ENCODE peak calls at places on chromosomes 12 and 14, in ten cellular contexts. One of them, this sample, is unnamed.

GRCh38 chr12:102454808-102455760 is 25.3 kb downstream of the IGF1 start:
- DNase-seq in endothelial cell: no peak
- DNase-seq in mammary epithelial cell: no peak
- DNase-seq in transverse colon: peak; percentile 19
- DNase-seq in left ventricle myocardium inferior: no peak
- DNase-seq in heart right ventricle: no peak
- DNase-seq in retinal pigment epithelial cell: peak; percentile 58
- DNase-seq in fibroblast of mammary gland: peak; percentile 63
- DNase-seq in epithelial cell of esophagus: no peak
- DNase-seq in WTC11: no peak
- DNase-seq in this sample: no peak

GRCh38 chr14:73795974-73796373 is 55.7 kb upstream of the PTGR2 start:
- DNase-seq in WTC11: no peak
- DNase-seq in transverse colon: peak; percentile 92
- DNase-seq in heart right ventricle: no peak
- DNase-seq in epithelial cell of esophagus: peak; percentile 72
- DNase-seq in left ventricle myocardium inferior: no peak
- DNase-seq in retinal pigment epithelial cell: no peak
- DNase-seq in endothelial cell: no peak
- DNase-seq in mammary epithelial cell: peak; percentile 81
- DNase-seq in fibroblast of mammary gland: peak; percentile 54
- DNase-seq in this sample: no peak

GRCh38 chr12:50579757-50580267 is 75.0 kb downstream of the DIP2B start:
- DNase-seq in transverse colon: no peak
- DNase-seq in WTC11: no peak
- DNase-seq in retinal pigment epithelial cell: no peak
- DNase-seq in heart right ventricle: no peak
- DNase-seq in epithelial cell of esophagus: peak; percentile 77
- DNase-seq in mammary epithelial cell: peak; percentile 82
- DNase-seq in left ventricle myocardium inferior: no peak
- DNase-seq in endothelial cell: no peak
- DNase-seq in fibroblast of mammary gland: peak; percentile 74
- DNase-seq in this sample: no peak

GRCh38 chr12:100959481-100959880 is 164.9 kb downstream of the ANO4 start:
- DNase-seq in left ventricle myocardium inferior: no peak
- DNase-seq in epithelial cell of esophagus: peak; percentile 62
- DNase-seq in endothelial cell: no peak
- DNase-seq in retinal pigment epithelial cell: no peak
- DNase-seq in transverse colon: no peak
- DNase-seq in mammary epithelial cell: peak; percentile 31
- DNase-seq in fibroblast of mammary gland: peak; percentile 78
- DNase-seq in heart right ventricle: no peak
- DNase-seq in WTC11: no peak
- DNase-seq in this sample: no peak

GRCh38 chr12:124162151-124163110 is 132.5 kb upstream of the RFLNA start:
- DNase-seq in fibroblast of mammary gland: peak; percentile 10
- DNase-seq in retinal pigment epithelial cell: no peak
- DNase-seq in mammary epithelial cell: peak; percentile 19
- DNase-seq in endothelial cell: no peak
- DNase-seq in left ventricle myocardium inferior: no peak
- DNase-seq in WTC11: no peak
- DNase-seq in epithelial cell of esophagus: peak; percentile 49
- DNase-seq in transverse colon: peak; percentile 60
- DNase-seq in heart right ventricle: no peak
- DNase-seq in this sample: no peak

GRCh38 chr14:67168110-67168441 is 21.2 kb upstream of the GARIN2 start:
- DNase-seq in mammary epithelial cell: no peak
- DNase-seq in endothelial cell: no peak
- DNase-seq in WTC11: no peak
- DNase-seq in fibroblast of mammary gland: no peak
- DNase-seq in left ventricle myocardium inferior: no peak
- DNase-seq in transverse colon: no peak
- DNase-seq in epithelial cell of esophagus: no peak
- DNase-seq in retinal pigment epithelial cell: no peak
- DNase-seq in heart right ventricle: no peak
- DNase-seq in this sample: no peak

GRCh38 chr12:124404162-124404561 is 109.3 kb downstream of the RFLNA start:
- DNase-seq in heart right ventricle: no peak
- DNase-seq in epithelial cell of esophagus: no peak
- DNase-seq in WTC11: no peak
- DNase-seq in transverse colon: no peak
- DNase-seq in mammary epithelial cell: no peak
- DNase-seq in left ventricle myocardium inferior: no peak
- DNase-seq in fibroblast of mammary gland: no peak
- DNase-seq in endothelial cell: no peak
- DNase-seq in retinal pigment epithelial cell: no peak
- DNase-seq in this sample: no peak

GRCh38 chr14:66066991-66067788 is 419.0 kb upstream of the CCDC196 start:
- DNase-seq in endothelial cell: no peak
- DNase-seq in mammary epithelial cell: no peak
- DNase-seq in WTC11: no peak
- DNase-seq in transverse colon: no peak
- DNase-seq in heart right ventricle: no peak
- DNase-seq in epithelial cell of esophagus: no peak
- DNase-seq in retinal pigment epithelial cell: no peak
- DNase-seq in fibroblast of mammary gland: peak; percentile 34
- DNase-seq in left ventricle myocardium inferior: no peak
- DNase-seq in this sample: no peak

GRCh38 chr14:94449930-94450329 is 2.7 kb downstream of the SERPINA11 start:
- DNase-seq in mammary epithelial cell: no peak
- DNase-seq in heart right ventricle: no peak
- DNase-seq in retinal pigment epithelial cell: no peak
- DNase-seq in WTC11: no peak
- DNase-seq in left ventricle myocardium inferior: no peak
- DNase-seq in fibroblast of mammary gland: no peak
- DNase-seq in transverse colon: no peak
- DNase-seq in endothelial cell: no peak
- DNase-seq in epithelial cell of esophagus: no peak
- DNase-seq in this sample: no peak

GRCh38 chr14:91996951-91997371 is 42.9 kb downstream of the TRIP11 start:
- DNase-seq in retinal pigment epithelial cell: peak; percentile 41
- DNase-seq in heart right ventricle: no peak
- DNase-seq in epithelial cell of esophagus: peak; percentile 62
- DNase-seq in left ventricle myocardium inferior: no peak
- DNase-seq in transverse colon: no peak
- DNase-seq in fibroblast of mammary gland: peak; percentile 96
- DNase-seq in endothelial cell: peak; percentile 5
- DNase-seq in WTC11: no peak
- DNase-seq in mammary epithelial cell: peak; percentile 83
- DNase-seq in this sample: no peak

GRCh38 chr14:99426265-99426664 is 54.4 kb downstream of the SETD3 start:
- DNase-seq in epithelial cell of esophagus: no peak
- DNase-seq in mammary epithelial cell: no peak
- DNase-seq in fibroblast of mammary gland: no peak
- DNase-seq in WTC11: no peak
- DNase-seq in left ventricle myocardium inferior: no peak
- DNase-seq in endothelial cell: no peak
- DNase-seq in heart right ventricle: no peak
- DNase-seq in transverse colon: no peak
- DNase-seq in retinal pigment epithelial cell: no peak
- DNase-seq in this sample: no peak

GRCh38 chr12:44851586-44851985 is 24.5 kb downstream of the NELL2 start:
- DNase-seq in left ventricle myocardium inferior: no peak
- DNase-seq in heart right ventricle: no peak
- DNase-seq in endothelial cell: no peak
- DNase-seq in retinal pigment epithelial cell: no peak
- DNase-seq in WTC11: no peak
- DNase-seq in transverse colon: no peak
- DNase-seq in fibroblast of mammary gland: no peak
- DNase-seq in mammary epithelial cell: no peak
- DNase-seq in epithelial cell of esophagus: no peak
- DNase-seq in this sample: no peak

GRCh38 chr14:102833991-102834390 is 56.7 kb downstream of the TRAF3 start:
- DNase-seq in fibroblast of mammary gland: no peak
- DNase-seq in WTC11: no peak
- DNase-seq in endothelial cell: no peak
- DNase-seq in epithelial cell of esophagus: no peak
- DNase-seq in transverse colon: no peak
- DNase-seq in mammary epithelial cell: no peak
- DNase-seq in left ventricle myocardium inferior: no peak
- DNase-seq in heart right ventricle: no peak
- DNase-seq in retinal pigment epithelial cell: no peak
- DNase-seq in this sample: no peak

GRCh38 chr14:64960762-64961276 is 11.3 kb downstream of the RAB15 start:
- DNase-seq in WTC11: peak; percentile 66
- DNase-seq in left ventricle myocardium inferior: no peak
- DNase-seq in retinal pigment epithelial cell: no peak
- DNase-seq in transverse colon: no peak
- DNase-seq in mammary epithelial cell: no peak
- DNase-seq in fibroblast of mammary gland: no peak
- DNase-seq in endothelial cell: peak; percentile 38
- DNase-seq in heart right ventricle: no peak
- DNase-seq in epithelial cell of esophagus: no peak
- DNase-seq in this sample: no peak

GRCh38 chr14:24432259-24433131 is 2.7 kb downstream of the KHNYN start:
- DNase-seq in left ventricle myocardium inferior: no peak
- DNase-seq in retinal pigment epithelial cell: no peak
- DNase-seq in transverse colon: no peak
- DNase-seq in epithelial cell of esophagus: no peak
- DNase-seq in fibroblast of mammary gland: no peak
- DNase-seq in mammary epithelial cell: peak; percentile 19
- DNase-seq in WTC11: no peak
- DNase-seq in heart right ventricle: no peak
- DNase-seq in endothelial cell: no peak
- DNase-seq in this sample: no peak

GRCh38 chr14:55908071-55908470 is 210.1 kb upstream of the PELI2 start:
- DNase-seq in fibroblast of mammary gland: no peak
- DNase-seq in mammary epithelial cell: no peak
- DNase-seq in left ventricle myocardium inferior: no peak
- DNase-seq in epithelial cell of esophagus: no peak
- DNase-seq in endothelial cell: no peak
- DNase-seq in retinal pigment epithelial cell: no peak
- DNase-seq in WTC11: no peak
- DNase-seq in heart right ventricle: no peak
- DNase-seq in transverse colon: no peak
- DNase-seq in this sample: no peak

GRCh38 chr12:19970116-19970515 is 398.2 kb upstream of the PDE3A start:
- DNase-seq in heart right ventricle: no peak
- DNase-seq in transverse colon: no peak
- DNase-seq in mammary epithelial cell: peak; percentile 1
- DNase-seq in retinal pigment epithelial cell: no peak
- DNase-seq in fibroblast of mammary gland: peak; percentile 92
- DNase-seq in left ventricle myocardium inferior: no peak
- DNase-seq in WTC11: no peak
- DNase-seq in epithelial cell of esophagus: no peak
- DNase-seq in endothelial cell: no peak
- DNase-seq in this sample: no peak
- TF ChIP-seq CTCF in heart right ventricle: no peak
- TF ChIP-seq CTCF in transverse colon: no peak
- TF ChIP-seq CTCF in mammary epithelial cell: no peak
- TF ChIP-seq CTCF in retinal pigment epithelial cell: no peak
- TF ChIP-seq CTCF in fibroblast of mammary gland: no peak
- TF ChIP-seq CTCF in left ventricle myocardium inferior: no peak
- TF ChIP-seq CTCF in WTC11: no peak
- TF ChIP-seq CTCF in epithelial cell of esophagus: no peak
- TF ChIP-seq CTCF in endothelial cell: no peak
- TF ChIP-seq CTCF in this sample: no peak

GRCh38 chr12:14814082-14814481 is at the start of gene SMCO3:
- DNase-seq in mammary epithelial cell: no peak
- DNase-seq in endothelial cell: no peak
- DNase-seq in heart right ventricle: no peak
- DNase-seq in epithelial cell of esophagus: no peak
- DNase-seq in retinal pigment epithelial cell: no peak
- DNase-seq in fibroblast of mammary gland: no peak
- DNase-seq in transverse colon: no peak
- DNase-seq in WTC11: no peak
- DNase-seq in left ventricle myocardium inferior: no peak
- DNase-seq in this sample: no peak

GRCh38 chr12:14811486-14811885 is 2.5 kb downstream of the SMCO3 start:
- DNase-seq in left ventricle myocardium inferior: no peak
- DNase-seq in retinal pigment epithelial cell: no peak
- DNase-seq in mammary epithelial cell: no peak
- DNase-seq in endothelial cell: no peak
- DNase-seq in fibroblast of mammary gland: no peak
- DNase-seq in WTC11: no peak
- DNase-seq in transverse colon: no peak
- DNase-seq in heart right ventricle: no peak
- DNase-seq in epithelial cell of esophagus: no peak
- DNase-seq in this sample: no peak

GRCh38 chr12:14810167-14810952 is 3.6 kb downstream of the SMCO3 start:
- DNase-seq in mammary epithelial cell: no peak
- DNase-seq in fibroblast of mammary gland: no peak
- DNase-seq in endothelial cell: no peak
- DNase-seq in WTC11: no peak
- DNase-seq in heart right ventricle: no peak
- DNase-seq in left ventricle myocardium inferior: no peak
- DNase-seq in transverse colon: no peak
- DNase-seq in retinal pigment epithelial cell: no peak
- DNase-seq in epithelial cell of esophagus: no peak
- DNase-seq in this sample: no peak

GRCh38 chr12:14810953-14811483 is 3.0 kb downstream of the SMCO3 start:
- DNase-seq in heart right ventricle: no peak
- DNase-seq in WTC11: peak; percentile 49
- DNase-seq in mammary epithelial cell: peak; percentile 19
- DNase-seq in endothelial cell: peak; percentile 53
- DNase-seq in left ventricle myocardium inferior: no peak
- DNase-seq in fibroblast of mammary gland: no peak
- DNase-seq in retinal pigment epithelial cell: no peak
- DNase-seq in epithelial cell of esophagus: peak; percentile 55
- DNase-seq in transverse colon: peak; percentile 8
- DNase-seq in this sample: no peak
- TF ChIP-seq CTCF in heart right ventricle: peak; percentile 20
- TF ChIP-seq CTCF in WTC11: no peak
- TF ChIP-seq CTCF in mammary epithelial cell: peak; percentile 85
- TF ChIP-seq CTCF in endothelial cell: no peak
- TF ChIP-seq CTCF in left ventricle myocardium inferior: peak; percentile 56
- TF ChIP-seq CTCF in fibroblast of mammary gland: peak; percentile 49
- TF ChIP-seq CTCF in retinal pigment epithelial cell: peak; percentile 65
- TF ChIP-seq CTCF in epithelial cell of esophagus: peak; percentile 75
- TF ChIP-seq CTCF in transverse colon: peak; percentile 32
- TF ChIP-seq CTCF in this sample: peak; percentile 56

GRCh38 chr12:3041558-3042164 is 35.5 kb upstream of the TSPAN9 start:
- DNase-seq in transverse colon: peak; percentile 68
- DNase-seq in endothelial cell: peak; percentile 75
- DNase-seq in heart right ventricle: no peak
- DNase-seq in left ventricle myocardium inferior: no peak
- DNase-seq in retinal pigment epithelial cell: no peak
- DNase-seq in fibroblast of mammary gland: peak; percentile 77
- DNase-seq in epithelial cell of esophagus: peak; percentile 80
- DNase-seq in mammary epithelial cell: peak; percentile 69
- DNase-seq in WTC11: peak; percentile 76
- DNase-seq in this sample: peak; percentile 63
- TF ChIP-seq CTCF in transverse colon: peak; percentile 67
- TF ChIP-seq CTCF in endothelial cell: peak; percentile 75
- TF ChIP-seq CTCF in heart right ventricle: peak; percentile 31
- TF ChIP-seq CTCF in left ventricle myocardium inferior: peak; percentile 73
- TF ChIP-seq CTCF in retinal pigment epithelial cell: peak; percentile 79
- TF ChIP-seq CTCF in fibroblast of mammary gland: peak; percentile 96
- TF ChIP-seq CTCF in epithelial cell of esophagus: peak; percentile 83
- TF ChIP-seq CTCF in mammary epithelial cell: peak; percentile 75
- TF ChIP-seq CTCF in WTC11: peak; percentile 62
- TF ChIP-seq CTCF in this sample: peak; percentile 74

DNA sequence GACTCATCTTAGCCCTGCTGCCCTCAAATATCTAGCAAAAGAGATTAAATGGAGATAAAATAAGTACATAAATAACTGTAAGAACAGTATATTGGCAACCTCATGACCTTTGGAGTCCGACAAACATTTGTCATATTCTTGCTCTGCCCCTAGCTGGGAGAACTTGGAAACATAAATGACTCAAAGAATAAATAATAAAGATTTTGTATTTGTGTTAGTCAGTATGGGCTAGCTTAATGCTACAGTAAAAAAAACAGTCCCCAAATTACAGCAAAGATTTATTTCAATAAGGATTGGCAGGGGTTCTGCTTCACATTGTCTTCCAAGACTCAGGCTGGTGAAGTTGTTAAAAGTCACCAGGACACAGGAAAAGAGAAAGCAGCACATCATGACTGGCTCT is 220.7 kb downstream of the EGLN3 start:
- DNase-seq in heart right ventricle: no peak
- DNase-seq in retinal pigment epithelial cell: no peak
- DNase-seq in left ventricle myocardium inferior: no peak
- DNase-seq in endothelial cell: no peak
- DNase-seq in WTC11: no peak
- DNase-seq in transverse colon: no peak
- DNase-seq in epithelial cell of esophagus: no peak
- DNase-seq in mammary epithelial cell: no peak
- DNase-seq in fibroblast of mammary gland: no peak
- DNase-seq in this sample: no peak
- TF ChIP-seq CTCF in heart right ventricle: no peak
- TF ChIP-seq CTCF in retinal pigment epithelial cell: no peak
- TF ChIP-seq CTCF in left ventricle myocardium inferior: no peak
- TF ChIP-seq CTCF in endothelial cell: no peak
- TF ChIP-seq CTCF in WTC11: no peak
- TF ChIP-seq CTCF in transverse colon: no peak
- TF ChIP-seq CTCF in epithelial cell of esophagus: no peak
- TF ChIP-seq CTCF in mammary epithelial cell: no peak
- TF ChIP-seq CTCF in fibroblast of mammary gland: no peak
- TF ChIP-seq CTCF in this sample: no peak

This sample was measured in progenitor cell of endocrine pancreas.